ENCODE peak calls at places on chromosomes 13 and 19, in nine cellular contexts. N is brain microvascular endothelial cell, P is mammary epithelial cell, H is NB4, C is esophagus squamous epithelium, L is choroid plexus epithelial cell, S is GM06990, B is astrocyte of the spinal cord, K is HAP-1. E is an unnamed sample.

GRCh38 chr19:10603873-10604459 is 16.9 kb upstream of the AP1M2 start:
- DNase-seq in B (peak), S (no peak), N (peak), H (peak), K (no peak), P (peak), L (peak), C (no peak), E (peak)

GRCh38 chr13:33958964-33959363 is 141.0 kb downstream of the RFC3 start:
- DNase-seq in L (no peak), S (no peak), N (no peak), C (no peak), K (no peak), P (no peak), H (no peak), B (no peak), E (no peak)

GRCh38 chr13:77827350-77827749 is 91.3 kb downstream of the EDNRB start:
- DNase-seq in K (no peak), H (no peak), S (no peak), C (no peak), P (no peak), N (no peak), B (no peak), L (no peak), E (no peak)

GRCh38 chr19:39498262-39499081 is at the start of gene DLL3:
- DNase-seq in N (peak), B (no peak), P (peak), L (peak), K (no peak), H (peak), S (no peak), C (no peak), E (no peak)

GRCh38 chr13:71864981-71865857 is 1.8 kb downstream of the DACH1 start:
- DNase-seq in K (no peak), N (peak), L (no peak), C (no peak), H (peak), P (peak), S (no peak), B (peak), E (no peak)

GRCh38 chr13:43787998-43788397 is 1.2 kb upstream of the ENOX1 start:
- DNase-seq in C (no peak), L (peak), H (no peak), S (no peak), P (no peak), N (peak), B (peak), K (peak), E (no peak)

GRCh38 chr19:18278521-18279265 is 2.7 kb downstream of the JUND start:
- DNase-seq in S (no peak), C (no peak), N (peak), B (peak), L (peak), K (no peak), P (no peak), H (peak), E (no peak)

GRCh38 chr13:48194392-48194754 is 38.6 kb upstream of the ITM2B start:
- DNase-seq in L (peak), S (no peak), P (peak), N (peak), H (peak), C (no peak), B (no peak), K (no peak), E (no peak)

GRCh38 chr13:34070006-34070405 is 252.1 kb downstream of the RFC3 start:
- DNase-seq in L (peak), C (no peak), B (peak), P (peak), K (peak), S (no peak), N (no peak), H (no peak), E (no peak)

GRCh38 chr13:78187781-78188180 is 269.1 kb upstream of the EDNRB start:
- DNase-seq in S (no peak), C (no peak), H (no peak), B (no peak), K (no peak), P (no peak), L (no peak), N (no peak), E (no peak)

GRCh38 chr19:17860993-17861360 is 1.3 kb downstream of the RPL18A start:
- DNase-seq in H (no peak), S (no peak), L (no peak), K (no peak), N (no peak), P (no peak), B (no peak), C (no peak), E (no peak)

GRCh38 chr13:109785892-109786450 is 412 bp downstream of the IRS2 start:
- DNase-seq in C (no peak), L (no peak), H (peak), B (no peak), P (no peak), S (no peak), K (no peak), N (no peak), E (no peak)

GRCh38 chr13:39144941-39145533 is 106.8 kb downstream of the NHLRC3 start:
- DNase-seq in C (no peak), L (peak), K (peak), S (peak), N (peak), H (peak), B (peak), P (peak), E (peak)

GRCh38 chr13:111027481-111028439 is 87.3 kb upstream of the ARHGEF7 start:
- DNase-seq in S (no peak), N (no peak), L (no peak), K (no peak), C (no peak), H (no peak), B (no peak), P (peak), E (no peak)

GRCh38 chr13:45200701-45201230 is at the start of gene KCTD4:
- DNase-seq in C (no peak), B (peak), L (peak), S (no peak), N (no peak), H (no peak), K (no peak), P (peak), E (no peak)

GRCh38 chr19:2239771-2240770 is 3.4 kb downstream of the SF3A2 start:
- DNase-seq in C (no peak), K (peak), L (peak), N (peak), B (peak), P (no peak), H (peak), S (no peak), E (no peak)

DNA sequence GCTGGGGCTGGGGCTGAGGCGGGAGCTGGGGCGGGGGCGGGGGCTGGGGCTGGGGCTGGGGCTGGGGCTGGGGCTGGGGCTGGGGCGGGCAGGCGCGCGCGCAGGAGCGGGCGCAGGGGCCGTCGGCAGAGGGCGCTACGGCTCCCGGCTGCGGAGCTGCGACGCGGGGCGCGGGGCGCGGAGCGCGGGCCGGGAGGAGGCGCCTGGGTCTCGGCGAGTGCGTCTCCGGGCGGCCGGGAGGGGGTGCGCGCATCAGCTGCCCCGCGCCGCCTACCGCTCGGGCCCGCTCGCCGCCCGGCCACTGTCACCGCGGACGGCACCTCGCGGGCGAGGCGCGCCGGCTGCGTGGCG is 416 bp upstream of the MTUS2 start:
- DNase-seq in N (no peak), L (peak), P (no peak), B (no peak), C (no peak), S (peak), K (peak), H (peak), E (no peak)
- H3K4me3 ChIP-seq in N (peak), L (peak), P (no peak), B (no peak), C (peak), S (no peak), K (peak), H (no peak), E (peak)

GRCh38 chr13:50127017-50127725 is 111.9 kb downstream of the KCNRG start:
- DNase-seq in N (no peak), P (no peak), L (peak), H (no peak), K (no peak), S (peak), B (peak), C (no peak), E (no peak)

GRCh38 chr13:50129065-50129922 is 114.0 kb downstream of the KCNRG start:
- DNase-seq in P (no peak), H (no peak), N (no peak), K (no peak), C (no peak), B (no peak), S (peak), L (peak), E (no peak)

GRCh38 chr13:50128406-50129048 is 113.3 kb downstream of the KCNRG start:
- DNase-seq in B (no peak), S (no peak), N (no peak), P (no peak), K (no peak), L (peak), H (no peak), C (no peak), E (no peak)

GRCh38 chr13:50126378-50127016 is 111.3 kb downstream of the KCNRG start:
- DNase-seq in B (peak), K (no peak), P (no peak), L (peak), N (no peak), H (peak), S (peak), C (no peak), E (no peak)

DNA sequence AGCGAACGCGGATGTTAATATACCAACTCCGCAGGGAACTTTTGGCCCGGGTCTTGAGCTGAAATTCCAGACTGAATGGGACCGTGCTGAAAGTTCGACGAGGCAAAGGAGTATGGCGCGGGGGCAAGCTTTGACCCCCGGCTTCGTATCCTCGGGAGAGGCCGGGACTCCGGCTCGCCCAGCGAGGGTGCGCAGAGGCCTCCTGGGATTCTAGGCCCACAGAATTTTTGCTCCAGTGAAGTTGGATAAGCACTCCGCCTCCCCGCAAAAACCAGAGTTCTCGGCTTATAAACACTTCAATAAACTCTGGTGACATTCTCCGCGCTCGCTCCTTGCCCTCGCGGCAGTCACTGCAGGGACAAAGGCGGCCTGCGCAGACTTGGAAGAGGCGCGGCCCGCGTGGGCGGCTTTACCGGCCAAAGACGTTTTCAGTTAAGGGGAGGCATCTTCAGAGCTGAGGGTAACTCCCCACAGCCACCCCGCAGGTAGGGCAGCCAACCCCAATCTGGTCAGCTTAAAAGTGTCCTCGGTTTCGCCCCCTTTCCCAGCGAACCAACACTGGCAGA is 112.6 kb downstream of the KCNRG start:
- DNase-seq in K (no peak), N (no peak), H (no peak), S (peak), B (no peak), P (no peak), C (no peak), L (peak), E (no peak)
- H3K4me3 ChIP-seq in K (no peak), N (peak), H (no peak), S (peak), B (peak), P (no peak), C (peak), L (peak), E (peak)

GRCh38 chr19:3398114-3398899 is 31.9 kb downstream of the NFIC start:
- DNase-seq in S (no peak), P (no peak), K (no peak), L (peak), B (peak), C (no peak), H (no peak), N (no peak), E (peak)
- H3K4me3 ChIP-seq in S (no peak), P (no peak), K (no peak), L (no peak), B (no peak), C (peak), H (no peak), N (no peak), E (peak)

GRCh38 chr19:55368701-55369563 is 1.3 kb downstream of the IL11 start:
- DNase-seq in B (peak), L (no peak), C (no peak), N (peak), H (no peak), S (no peak), K (no peak), P (peak), E (no peak)

GRCh38 chr19:55372316-55373081 is 2.2 kb upstream of the IL11 start:
- DNase-seq in L (no peak), S (no peak), H (peak), P (no peak), N (peak), K (no peak), C (no peak), B (peak), E (no peak)

GRCh38 chr19:55370305-55370988 is at the start of gene IL11:
- DNase-seq in P (no peak), N (peak), B (peak), K (no peak), S (no peak), L (no peak), H (no peak), C (no peak), E (no peak)

GRCh38 chr19:55368106-55368505 is 2.2 kb downstream of the IL11 start:
- DNase-seq in P (no peak), K (no peak), S (no peak), B (no peak), C (no peak), L (no peak), H (no peak), N (no peak), E (no peak)

GRCh38 chr19:55369651-55370304 is 485 bp downstream of the IL11 start:
- DNase-seq in S (no peak), H (peak), B (peak), L (peak), K (peak), N (peak), P (peak), C (no peak), E (no peak)
- H3K4me3 ChIP-seq in S (no peak), H (no peak), B (peak), L (peak), K (peak), N (peak), P (peak), C (peak), E (no peak)

GRCh38 chr19:41999878-42000208 is 5.8 kb upstream of the ATP1A3 start:
- DNase-seq in P (no peak), K (no peak), H (no peak), B (no peak), L (no peak), N (no peak), S (no peak), C (no peak), E (no peak)

GRCh38 chr19:41997851-41998229 is 3.8 kb upstream of the ATP1A3 start:
- DNase-seq in S (no peak), K (no peak), B (no peak), L (no peak), P (no peak), H (peak), C (no peak), N (no peak), E (no peak)

GRCh38 chr19:41997121-41997850 is 3.3 kb upstream of the ATP1A3 start:
- DNase-seq in L (peak), N (peak), H (peak), B (peak), C (no peak), K (peak), S (no peak), P (peak), E (no peak)

GRCh38 chr19:41999071-41999877 is 5.2 kb upstream of the ATP1A3 start:
- DNase-seq in K (no peak), S (no peak), L (no peak), P (no peak), C (no peak), H (no peak), B (no peak), N (no peak), E (no peak)

DNA sequence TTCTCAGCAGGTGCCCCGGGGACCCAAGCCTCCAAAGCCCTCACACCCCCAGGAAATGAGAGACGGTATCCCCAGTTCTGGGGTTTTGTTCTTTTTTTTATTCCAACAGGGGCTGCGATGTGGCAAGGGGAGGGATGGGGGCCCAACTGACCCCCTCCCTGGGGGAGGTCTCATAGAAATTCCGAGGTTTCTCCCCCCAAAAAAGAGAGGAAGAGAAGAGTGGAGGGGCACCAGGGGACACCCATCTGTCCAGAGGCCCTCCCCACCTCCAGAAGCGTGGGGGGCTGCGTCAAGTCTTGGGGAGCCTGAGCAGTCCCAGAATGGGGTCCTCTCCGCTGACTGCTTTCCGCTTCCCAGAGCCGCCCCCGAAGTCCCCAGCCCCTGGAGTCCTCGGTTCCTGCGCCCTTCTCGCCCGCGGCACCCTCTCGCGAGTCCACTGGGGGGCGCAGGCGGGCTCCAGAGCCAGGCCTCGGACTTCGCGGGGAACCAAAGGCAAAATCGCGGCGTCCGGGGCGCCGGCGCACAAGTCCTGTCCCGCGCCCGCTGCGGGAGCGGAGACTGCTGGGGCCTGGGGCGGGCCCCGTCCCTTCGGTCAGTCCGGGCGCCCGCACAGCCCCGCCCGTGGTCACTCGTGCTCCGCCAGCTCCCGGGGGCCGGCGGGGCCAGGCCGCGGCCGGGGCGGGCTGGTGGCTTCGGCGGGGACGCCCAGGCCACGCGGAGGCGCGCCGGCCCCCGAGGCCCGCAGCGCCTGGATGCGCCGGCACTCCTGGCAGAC is 4.4 kb upstream of the ATP1A3 start:
- DNase-seq in K (no peak), C (no peak), B (no peak), P (no peak), N (peak), S (peak), L (peak), H (peak), E (no peak)
- H3K4me3 ChIP-seq in K (no peak), C (peak), B (no peak), P (no peak), N (no peak), S (no peak), L (no peak), H (no peak), E (no peak)

GRCh38 chr19:40555978-40556689 is 20.5 kb upstream of the SHKBP1 start:
- DNase-seq in K (no peak), S (no peak), B (no peak), L (no peak), H (no peak), P (no peak), N (no peak), C (no peak), E (no peak)

GRCh38 chr19:40549007-40549708 is 27.5 kb upstream of the SHKBP1 start:
- DNase-seq in H (peak), P (peak), B (peak), C (no peak), S (peak), L (peak), N (peak), K (peak), E (no peak)

GRCh38 chr19:40553885-40554857 is 22.5 kb upstream of the SHKBP1 start:
- DNase-seq in C (no peak), H (no peak), S (no peak), K (no peak), L (no peak), N (no peak), B (no peak), P (peak), E (no peak)

GRCh38 chr19:40552848-40553247 is 23.8 kb upstream of the SHKBP1 start:
- DNase-seq in H (no peak), P (no peak), N (no peak), K (no peak), C (no peak), L (no peak), S (no peak), B (no peak), E (no peak)

DNA sequence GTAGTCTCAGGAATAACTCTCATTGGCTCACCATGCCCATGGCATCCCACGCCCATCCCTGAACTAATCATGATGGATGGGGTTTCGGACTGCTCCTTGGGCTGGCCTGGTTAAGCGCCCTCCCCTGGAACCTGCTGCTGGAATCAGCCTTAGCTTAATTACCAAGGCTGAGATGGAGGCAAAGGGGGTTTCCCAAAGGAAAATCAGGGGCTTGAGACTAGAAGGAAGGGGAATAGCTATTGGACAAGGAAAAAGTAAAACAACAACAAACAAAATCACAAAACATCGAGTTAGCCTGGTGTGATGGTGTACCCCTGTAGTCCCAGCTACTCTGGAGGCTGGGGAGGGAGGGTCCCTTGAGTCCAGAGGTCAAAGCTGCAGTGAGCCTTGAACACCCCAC is 25.7 kb upstream of the SHKBP1 start:
- DNase-seq in K (no peak), P (no peak), S (no peak), C (no peak), L (no peak), H (no peak), N (no peak), B (no peak), E (no peak)
- H3K4me3 ChIP-seq in K (no peak), P (no peak), S (no peak), C (no peak), L (no peak), H (no peak), N (no peak), B (no peak), E (no peak)

GRCh38 chr19:37931941-37932655 is 25.1 kb downstream of the SIPA1L3 start:
- DNase-seq in P (peak), B (peak), K (peak), H (peak), N (peak), S (peak), L (peak), C (no peak), E (no peak)
- H3K4me3 ChIP-seq in P (peak), B (peak), K (no peak), H (peak), N (peak), S (no peak), L (peak), C (peak), E (no peak)

DNA sequence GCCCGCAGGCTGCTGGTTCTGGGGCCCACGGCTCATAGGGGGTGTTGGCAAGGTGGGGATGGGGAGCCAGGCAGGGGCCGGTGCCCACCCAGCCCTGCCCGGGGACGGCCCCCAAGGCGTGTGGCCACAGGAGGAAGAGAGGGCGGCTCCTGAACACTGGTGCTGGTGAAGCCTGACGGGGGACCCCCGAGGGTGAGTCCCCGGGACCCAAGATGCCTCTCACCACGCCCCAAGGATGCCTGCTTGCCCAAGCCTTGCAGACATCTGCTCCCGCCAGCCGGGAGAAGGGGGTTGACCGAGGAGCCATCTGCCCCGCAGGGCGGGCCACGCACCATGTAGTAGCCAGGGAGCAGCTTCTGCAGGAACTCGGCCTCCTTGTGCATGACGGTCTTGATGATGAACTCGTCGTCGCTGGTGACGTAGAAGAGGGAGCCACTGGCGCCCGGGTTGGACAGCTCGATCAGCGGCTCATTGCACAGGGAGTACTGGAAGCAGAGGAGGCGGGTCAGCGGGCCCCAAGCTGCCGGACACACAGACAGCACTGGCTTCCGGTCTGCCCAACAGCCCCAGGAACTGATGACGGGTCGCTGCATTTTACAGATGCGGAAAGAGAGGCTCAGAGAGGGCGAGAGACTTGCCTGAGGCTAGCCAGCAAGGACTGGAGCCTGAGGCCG is 29.6 kb upstream of the CACTIN start:
- DNase-seq in C (no peak), B (no peak), L (no peak), K (no peak), H (no peak), N (no peak), S (no peak), P (no peak), E (no peak)
- H3K4me3 ChIP-seq in C (no peak), B (no peak), L (no peak), K (no peak), H (no peak), N (no peak), S (no peak), P (no peak), E (no peak)

GRCh38 chr13:75648446-75648845 is 12.3 kb downstream of the LMO7 start:
- DNase-seq in H (no peak), K (no peak), B (no peak), N (no peak), S (no peak), C (no peak), L (no peak), P (no peak), E (no peak)
- H3K4me3 ChIP-seq in H (no peak), K (no peak), B (no peak), N (no peak), S (no peak), C (no peak), L (no peak), P (no peak), E (no peak)

E was measured in ascending aorta.